ENCODE peak calls at places on chromosomes 6 and 20, in four cellular contexts. R, H, U and Y are unnamed samples.

GRCh38 chr6:18585032-18585573 is 198.0 kb downstream of the RNF144B start:
- DNase-seq in U (no peak), H (no peak), R (peak), Y (no peak)

GRCh38 chr20:47411161-47411560 is 54.7 kb upstream of the ZMYND8 start:
- DNase-seq in R (no peak), H (no peak), U (no peak), Y (no peak)

GRCh38 chr20:25470045-25470444 is 62.6 kb downstream of the GINS1 start:
- DNase-seq in U (no peak), H (no peak), R (peak), Y (no peak)

GRCh38 chr6:32882879-32883250 is 28.9 kb downstream of the PSMB9 start:
- DNase-seq in R (peak), H (no peak), U (no peak), Y (no peak)

GRCh38 chr6:147506704-147507114 is 1.8 kb upstream of the SAMD5 start:
- DNase-seq in H (no peak), U (no peak), R (peak), Y (peak)

GRCh38 chr6:26240981-26241770 is 123.8 kb upstream of the BTN3A2 start:
- DNase-seq in R (no peak), U (peak), H (no peak), Y (no peak)

GRCh38 chr6:89799756-89800155 is 19.8 kb downstream of the MDN1 start:
- DNase-seq in H (no peak), R (no peak), U (no peak), Y (no peak)

GRCh38 chr6:89267918-89268317 is 47.2 kb downstream of the GABRR2 start:
- DNase-seq in U (no peak), R (no peak), H (no peak), Y (no peak)